ENCODE peak calls at places on chromosome 2, in seven cellular contexts. T is bronchial epithelial cell; U is aorta; Z is RCC 7860; P is cardiac muscle cell; Y is fibroblast of lung; A is stimulated activated CD4-positive, alpha-beta T cell treated with anti-CD3 and anti-CD28 coated beads, Interleukin-1b, Interleukin-23, amount 100 ng/mL, for 4 hours. W is an unnamed sample.

GRCh38 chr2:54898451-54899226 is 151.6 kb downstream of the RTN4 start:
- DNase-seq in U (no peak), P (no peak), Y (no peak), T (no peak), Z (no peak), A (no peak), W (no peak)

GRCh38 chr2:201996681-201997254 is 36.9 kb upstream of the FZD7 start:
- DNase-seq in T (peak; percentile 76), Y (no peak), Z (no peak), P (no peak), U (no peak), A (no peak), W (no peak)

GRCh38 chr2:202142540-202142939 is 69.5 kb downstream of the KIAA2012 start:
- DNase-seq in Z (no peak), Y (no peak), A (no peak), U (no peak), P (no peak), T (no peak), W (no peak)

GRCh38 chr2:96100893-96101304 is 15.5 kb downstream of the ADRA2B start:
- DNase-seq in A (no peak), U (peak; percentile 25), Z (no peak), P (no peak), Y (no peak), T (no peak), W (no peak)

GRCh38 chr2:68839260-68839833 is 31.9 kb downstream of the BMP10 start:
- DNase-seq in T (no peak), A (no peak), P (no peak), Z (no peak), Y (no peak), U (no peak), W (no peak)

GRCh38 chr2:637406-637776 is 39.8 kb downstream of the TMEM18 start:
- DNase-seq in A (no peak), P (no peak), U (no peak), T (no peak), Y (no peak), Z (no peak), W (no peak)

GRCh38 chr2:223039618-223040017 is 12.4 kb upstream of the KCNE4 start:
- DNase-seq in Z (no peak), A (no peak), T (no peak), Y (no peak), U (no peak), P (no peak), W (no peak)

GRCh38 chr2:137231616-137232015 is 466.3 kb downstream of the THSD7B start:
- DNase-seq in U (no peak), P (no peak), A (no peak), Z (no peak), Y (no peak), T (no peak), W (no peak)

GRCh38 chr2:219350938-219351280 is 18.4 kb upstream of the RESP18 start:
- DNase-seq in Y (no peak), T (no peak), P (no peak), A (no peak), Z (no peak), U (no peak), W (peak; percentile 65)

W was measured in mesenchymal stem cell.